ENCODE peak calls at places on chromosomes 2 and 18, in six cellular contexts. S is IMR-90, N is right cardiac atrium, A is ascending aorta, H is NT2/D1, V is brain microvascular endothelial cell. Y is an unnamed sample.

GRCh38 chr18:11488175-11488574 is 121.2 kb upstream of the SLC35G4 start:
- DNase-seq in S (peak), N (no peak), A (no peak), H (no peak), V (peak), Y (no peak)

GRCh38 chr2:159706385-159706980 is 5.8 kb upstream of the MARCHF7 start:
- DNase-seq in S (no peak), N (no peak), A (no peak), H (no peak), V (no peak), Y (no peak)

GRCh38 chr2:223865124-223865523 is 27.7 kb upstream of the AP1S3 start:
- DNase-seq in S (no peak), N (no peak), A (no peak), H (no peak), V (no peak), Y (no peak)

GRCh38 chr2:102193074-102193473 is 6.3 kb downstream of the IL1RL2 start:
- DNase-seq in S (peak), N (no peak), A (no peak), H (no peak), V (no peak), Y (no peak)

GRCh38 chr18:26864658-26865057 is 849 bp downstream of the AQP4 start:
- DNase-seq in S (no peak), N (no peak), A (no peak), H (no peak), V (no peak), Y (no peak)

GRCh38 chr2:236667526-236667925 is 97.9 kb downstream of the ACKR3 start:
- DNase-seq in S (no peak), N (no peak), A (peak), H (no peak), V (no peak), Y (no peak)

GRCh38 chr2:222398446-222398885 is 25.9 kb upstream of the SGPP2 start:
- DNase-seq in S (no peak), N (no peak), A (no peak), H (no peak), V (no peak), Y (peak)

GRCh38 chr18:58080516-58080915 is 36.5 kb downstream of the NEDD4L start:
- DNase-seq in S (no peak), N (no peak), A (no peak), H (no peak), V (no peak), Y (no peak)

GRCh38 chr2:111094686-111095085 is 26.0 kb upstream of the BCL2L11 start:
- DNase-seq in S (no peak), N (no peak), A (no peak), H (no peak), V (no peak), Y (no peak)

GRCh38 chr2:157244691-157245090 is 12.8 kb upstream of the GALNT5 start:
- DNase-seq in S (no peak), N (no peak), A (no peak), H (no peak), V (no peak), Y (no peak)

GRCh38 chr2:3447789-3448317 is 68.4 kb downstream of the TRAPPC12 start:
- DNase-seq in S (no peak), N (no peak), A (no peak), H (no peak), V (no peak), Y (no peak)

GRCh38 chr2:118846667-118847446 is 591 bp downstream of the EN1 start:
- DNase-seq in S (no peak), N (no peak), A (peak), H (no peak), V (no peak), Y (no peak)
- H3K4me3 ChIP-seq in S (no peak), N (peak), A (peak), H (peak), V (no peak), Y (no peak)

GRCh38 chr2:48417843-48418838 is 111.8 kb upstream of the STON1 start:
- DNase-seq in S (no peak), N (no peak), A (no peak), H (no peak), V (no peak), Y (no peak)

GRCh38 chr2:48420512-48421197 is 109.3 kb upstream of the STON1 start:
- DNase-seq in S (peak), N (peak), A (peak), H (peak), V (peak), Y (peak)

GRCh38 chr2:48415765-48416515 is 114.0 kb upstream of the STON1 start:
- DNase-seq in S (no peak), N (no peak), A (no peak), H (peak), V (no peak), Y (no peak)

GRCh38 chr2:48423376-48423775 is 106.6 kb upstream of the STON1 start:
- DNase-seq in S (peak), N (no peak), A (no peak), H (no peak), V (peak), Y (peak)

DNA sequence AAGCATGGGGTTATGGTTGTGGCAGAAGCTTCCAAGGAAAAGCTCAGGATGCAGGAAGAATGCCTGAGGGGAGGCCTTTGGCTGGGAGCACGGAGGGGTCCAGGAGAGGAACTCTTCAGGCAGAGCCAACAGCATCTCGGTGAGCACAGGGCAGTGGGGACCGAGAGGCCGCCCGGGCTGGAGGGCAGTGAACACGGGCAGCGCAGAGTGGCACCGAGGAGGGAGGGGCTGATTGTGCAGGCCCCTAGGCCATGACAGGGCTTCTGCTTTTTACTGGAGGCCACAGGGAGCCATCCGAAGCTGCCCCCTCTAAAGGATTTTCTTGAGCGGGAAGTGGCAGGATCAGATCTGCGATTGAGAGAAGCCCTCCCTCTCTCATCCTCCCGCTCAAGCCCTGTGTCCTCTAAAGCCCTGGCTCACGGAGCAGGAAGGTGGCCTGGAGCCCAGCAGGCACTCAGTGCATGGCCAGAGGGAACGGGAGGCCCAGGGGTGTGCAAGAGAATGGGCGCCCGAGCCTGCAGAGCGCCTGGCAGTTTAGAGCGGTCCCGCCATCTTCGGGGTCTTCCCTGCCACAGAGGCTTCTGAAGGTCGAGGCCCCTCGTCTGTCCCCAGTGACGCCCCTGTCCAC is 110.0 kb upstream of the STON1 start:
- DNase-seq in S (no peak), N (peak), A (no peak), H (no peak), V (no peak), Y (no peak)
- H3K4me3 ChIP-seq in S (no peak), N (no peak), A (peak), H (no peak), V (no peak), Y (no peak)

DNA sequence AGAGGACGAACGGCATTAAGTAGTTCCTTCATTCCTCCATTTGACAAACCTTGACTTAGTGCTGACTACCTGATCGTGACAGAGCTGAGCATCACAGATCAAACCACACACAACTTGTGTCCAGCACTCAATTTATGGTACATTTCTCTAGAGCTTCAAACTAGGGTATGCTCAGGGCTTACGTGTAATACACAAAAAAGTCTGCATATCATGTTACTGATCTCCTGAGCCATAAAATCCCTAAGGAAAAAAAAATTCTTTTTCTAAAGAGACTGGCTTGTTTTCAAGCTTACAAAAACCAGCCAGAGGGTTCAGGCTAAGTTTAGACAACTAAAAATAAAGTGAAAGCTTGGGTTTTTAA is 88.0 kb upstream of the ALKAL2 start:
- DNase-seq in S (no peak), N (no peak), A (no peak), H (no peak), V (no peak), Y (no peak)
- H3K4me3 ChIP-seq in S (no peak), N (no peak), A (peak), H (no peak), V (no peak), Y (no peak)

GRCh38 chr2:43192939-43193651 is 33.3 kb downstream of the ZFP36L2 start:
- DNase-seq in S (no peak), N (no peak), A (no peak), H (no peak), V (no peak), Y (no peak)

GRCh38 chr2:43188561-43189386 is 37.6 kb downstream of the ZFP36L2 start:
- DNase-seq in S (no peak), N (no peak), A (no peak), H (no peak), V (no peak), Y (no peak)

GRCh38 chr2:43192039-43192438 is 34.4 kb downstream of the ZFP36L2 start:
- DNase-seq in S (no peak), N (no peak), A (no peak), H (no peak), V (no peak), Y (no peak)

GRCh38 chr2:43193652-43193995 is 32.8 kb downstream of the ZFP36L2 start:
- DNase-seq in S (no peak), N (no peak), A (no peak), H (no peak), V (no peak), Y (no peak)

GRCh38 chr2:43190305-43191052 is 35.9 kb downstream of the ZFP36L2 start:
- DNase-seq in S (no peak), N (no peak), A (no peak), H (no peak), V (no peak), Y (no peak)
- H3K4me3 ChIP-seq in S (no peak), N (no peak), A (no peak), H (no peak), V (no peak), Y (no peak)

GRCh38 chr2:112814278-112814677 is 22.3 kb downstream of the IL1B start:
- DNase-seq in S (peak), N (no peak), A (no peak), H (peak), V (peak), Y (peak)
- H3K4me3 ChIP-seq in S (no peak), N (no peak), A (no peak), H (no peak), V (no peak), Y (no peak)

DNA sequence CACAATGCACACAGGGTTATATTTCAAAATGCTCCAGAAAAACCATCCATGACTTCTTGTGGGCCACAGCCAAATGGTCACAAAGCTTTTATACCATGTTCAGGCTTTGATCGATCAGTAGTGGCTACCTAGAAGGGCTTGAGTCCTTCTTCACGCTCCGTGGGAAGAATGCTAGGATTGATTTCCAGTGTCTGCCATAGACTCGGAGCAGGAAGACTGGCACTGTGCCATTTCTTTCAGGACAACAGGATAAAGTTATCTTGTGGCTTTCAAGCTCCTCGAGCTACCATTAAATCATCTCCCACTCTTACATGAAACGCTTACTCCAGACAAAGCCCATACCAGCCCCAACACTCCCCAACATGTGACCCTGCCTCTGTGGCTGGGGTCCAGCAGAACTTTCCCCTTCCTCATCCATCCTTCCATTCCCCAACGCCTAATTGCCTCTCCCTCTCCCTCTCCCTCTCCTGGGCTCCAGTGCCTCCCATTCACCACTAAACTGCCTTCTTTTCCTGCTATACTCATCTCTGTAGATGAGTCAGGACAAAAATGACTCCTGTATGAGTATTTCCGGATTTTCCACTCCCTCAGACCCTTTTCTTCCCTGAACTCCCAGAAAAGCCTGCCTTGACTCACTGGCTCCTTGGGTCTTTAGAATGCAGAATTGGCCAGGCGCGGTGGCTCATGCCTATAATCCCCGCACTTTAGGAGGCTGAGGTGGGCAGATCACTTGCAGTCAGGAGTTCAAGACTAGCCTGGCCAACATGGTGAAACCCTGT is 40.9 kb downstream of the ADD2 start:
- DNase-seq in S (peak), N (no peak), A (no peak), H (no peak), V (no peak), Y (no peak)
- H3K4me3 ChIP-seq in S (no peak), N (no peak), A (no peak), H (no peak), V (no peak), Y (no peak)

GRCh38 chr2:42792583-42793313 is at the start of gene HAAO:
- DNase-seq in S (no peak), N (peak), A (peak), H (no peak), V (no peak), Y (no peak)
- H3K4me3 ChIP-seq in S (no peak), N (peak), A (peak), H (peak), V (peak), Y (peak)

Y was measured in HFF-Myc.